ENCODE peak calls at places on chromosomes 16 and 17, in five cellular contexts. P is mucosa of descending colon; N is cardiac muscle cell; K is Jurkat, Clone E6-1; Y is BE2C. C is an unnamed sample.

GRCh38 chr17:7035591-7036368 is at the start of gene SLC16A13:
- DNase-seq in N (peak; percentile 97), P (peak; percentile 98), K (peak; percentile 97), Y (peak; percentile 86), C (peak; percentile 100)

GRCh38 chr16:14496786-14497185 is 133.3 kb downstream of the PARN start:
- DNase-seq in Y (no peak), K (no peak), N (no peak), P (no peak), C (no peak)

GRCh38 chr17:63398680-63399079 is 47.4 kb downstream of the CYB561 start:
- DNase-seq in Y (no peak), P (no peak), N (no peak), K (no peak), C (no peak)

GRCh38 chr16:89574681-89575246 is 794 bp upstream of the CPNE7 start:
- DNase-seq in K (no peak), P (peak; percentile 68), N (peak; percentile 79), Y (peak; percentile 11), C (peak; percentile 99)

GRCh38 chr16:65745201-65745600 is 621.3 kb upstream of the CDH5 start:
- DNase-seq in Y (peak; percentile 16), P (no peak), K (no peak), N (no peak), C (no peak)

GRCh38 chr16:47858333-47859067 is 297.3 kb downstream of the ABCC12 start:
- DNase-seq in K (no peak), N (no peak), Y (no peak), P (no peak), C (no peak)

GRCh38 chr17:897970-898619 is 81.5 kb downstream of the NXN start:
- DNase-seq in N (no peak), Y (no peak), P (no peak), K (no peak), C (no peak)

GRCh38 chr17:77352441-77352840 is 211.7 kb downstream of the SEC14L1 start:
- DNase-seq in P (peak; percentile 1), N (no peak), K (no peak), Y (no peak), C (peak; percentile 35)

GRCh38 chr17:4249452-4250029 is 14.2 kb downstream of the ANKFY1 start:
- DNase-seq in N (peak; percentile 55), P (no peak), K (peak; percentile 41), Y (peak; percentile 11), C (peak; percentile 64)

GRCh38 chr16:10497132-10498088 is 83.0 kb downstream of the EMP2 start:
- DNase-seq in K (no peak), P (no peak), N (no peak), Y (no peak), C (no peak)

GRCh38 chr17:32279933-32280716 is 14.5 kb downstream of the RHBDL3 start:
- DNase-seq in Y (no peak), N (no peak), K (no peak), P (no peak), C (peak; percentile 91)

GRCh38 chr17:35239823-35240222 is 3.0 kb upstream of the SLFN5 start:
- DNase-seq in Y (no peak), K (no peak), N (no peak), P (no peak), C (no peak)

GRCh38 chr16:27367463-27368357 is 34.3 kb upstream of the IL21R start:
- DNase-seq in P (peak; percentile 90), K (peak; percentile 97), Y (peak; percentile 71), N (peak; percentile 72), C (peak; percentile 95)

GRCh38 chr16:397736-398332 is 835 bp downstream of the NME4 start:
- DNase-seq in N (peak; percentile 85), K (no peak), Y (peak; percentile 88), P (peak; percentile 70), C (peak; percentile 96)

DNA sequence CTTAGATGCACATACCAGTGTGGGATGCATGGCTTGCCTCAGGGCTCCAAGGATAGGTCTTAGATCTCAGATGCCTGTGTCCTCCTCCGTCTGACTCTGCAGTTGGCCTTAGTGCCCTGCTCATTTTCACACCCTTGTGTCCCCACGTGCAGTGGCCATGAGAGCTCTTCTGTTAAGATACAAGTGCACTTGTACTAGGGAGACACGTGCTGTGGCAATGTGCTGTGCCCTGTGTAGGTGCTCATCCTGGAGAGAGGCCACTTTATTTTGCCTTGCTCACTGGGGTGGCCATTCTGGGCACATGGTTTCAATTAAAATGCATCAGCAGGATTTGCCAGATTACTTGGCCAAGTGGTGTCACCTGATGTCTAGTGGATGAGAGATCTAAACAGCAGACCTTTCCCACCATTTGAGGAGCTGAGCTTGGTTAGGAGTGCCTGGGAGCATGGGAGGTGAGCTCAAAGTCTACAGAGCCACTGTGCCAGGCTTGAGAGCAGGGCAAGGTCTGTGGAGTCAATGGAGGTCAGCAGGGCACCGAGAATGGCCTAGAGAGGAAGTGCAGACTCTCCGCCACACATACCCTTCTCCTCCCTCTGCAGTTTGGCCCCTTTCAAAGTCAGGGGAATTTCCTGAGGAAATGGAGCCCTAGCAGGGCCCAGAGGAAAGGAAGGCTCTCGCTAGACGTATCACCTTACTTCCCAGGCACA is 25.2 kb upstream of the SMPD3 start:
- DNase-seq in Y (no peak), N (no peak), K (no peak), P (no peak), C (no peak)
- H3K4me3 ChIP-seq in Y (no peak overlapping the region), N (no peak overlapping the region), K (no peak overlapping the region), P (no peak overlapping the region), C (no peak overlapping the region)

DNA sequence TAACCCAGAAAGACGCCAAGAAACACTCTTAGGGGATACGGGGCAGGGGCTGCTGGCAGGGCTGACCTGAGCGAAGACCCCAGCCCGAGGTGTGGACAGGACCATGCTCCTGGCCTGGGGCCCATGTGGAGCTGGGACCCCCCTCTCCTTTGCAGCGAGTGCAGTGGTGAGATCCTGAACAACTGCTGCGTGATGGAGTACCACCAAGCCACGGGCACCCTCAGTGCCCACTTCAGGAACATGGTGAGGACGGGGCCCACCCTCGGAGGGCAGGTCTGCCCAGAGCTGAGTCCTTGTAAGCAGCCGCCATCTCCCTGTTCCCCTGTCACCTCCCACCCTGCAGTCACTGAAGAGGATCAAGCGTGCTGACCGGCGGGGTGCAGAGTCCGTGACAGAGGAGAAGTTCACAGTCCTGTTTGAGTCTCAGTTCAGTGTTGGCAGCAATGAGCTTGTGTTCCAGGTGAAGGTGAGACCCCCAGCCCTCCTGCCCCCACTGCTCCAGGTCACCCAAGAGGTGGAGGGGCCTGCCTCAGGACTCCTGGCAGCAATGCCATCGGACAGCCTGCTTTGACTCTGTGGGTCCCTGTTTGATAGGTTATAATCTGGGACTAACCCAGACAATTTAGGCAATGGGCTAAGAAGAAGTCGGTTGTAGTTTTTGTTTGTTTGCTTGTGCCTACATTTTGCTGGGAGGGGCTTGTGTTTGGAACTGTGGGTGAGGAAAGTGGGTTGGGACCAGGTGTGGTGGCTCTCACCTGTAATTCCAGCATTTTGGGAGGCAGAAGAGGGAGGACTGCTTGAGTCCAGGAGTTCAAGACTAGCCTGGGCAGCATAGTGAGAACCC is 16.1 kb downstream of the STAT5A start:
- DNase-seq in K (no peak), Y (no peak), N (no peak), P (no peak), C (peak; percentile 43)
- H3K4me3 ChIP-seq in K (no peak overlapping the region), Y (no peak overlapping the region), N (no peak overlapping the region), P (no peak overlapping the region), C (no peak overlapping the region)

GRCh38 chr17:64657610-64658125 is 4.4 kb downstream of the SMURF2 start:
- DNase-seq in K (no peak), N (no peak), P (no peak), Y (no peak), C (no peak)
- H3K4me3 ChIP-seq in K (no peak overlapping the region), N (no peak overlapping the region), P (no peak overlapping the region), Y (no peak overlapping the region), C (no peak overlapping the region)

GRCh38 chr16:57675752-57676623 is 7.9 kb downstream of the ADGRG3 start:
- DNase-seq in P (no peak), Y (no peak), K (no peak), N (peak; percentile 35), C (peak; percentile 79)
- H3K4me3 ChIP-seq in P (no peak overlapping the region), Y (no peak overlapping the region), K (no peak overlapping the region), N (no peak overlapping the region), C (no peak overlapping the region)

GRCh38 chr17:45410144-45411091 is 22.3 kb downstream of the ARHGAP27 start:
- DNase-seq in Y (no peak), P (peak; percentile 55), K (peak; percentile 67), N (no peak), C (peak; percentile 59)
- H3K4me3 ChIP-seq in Y (no peak overlapping the region), P (no peak overlapping the region), K (peak overlapping the region; percentile 79), N (no peak overlapping the region), C (no peak overlapping the region)

DNA sequence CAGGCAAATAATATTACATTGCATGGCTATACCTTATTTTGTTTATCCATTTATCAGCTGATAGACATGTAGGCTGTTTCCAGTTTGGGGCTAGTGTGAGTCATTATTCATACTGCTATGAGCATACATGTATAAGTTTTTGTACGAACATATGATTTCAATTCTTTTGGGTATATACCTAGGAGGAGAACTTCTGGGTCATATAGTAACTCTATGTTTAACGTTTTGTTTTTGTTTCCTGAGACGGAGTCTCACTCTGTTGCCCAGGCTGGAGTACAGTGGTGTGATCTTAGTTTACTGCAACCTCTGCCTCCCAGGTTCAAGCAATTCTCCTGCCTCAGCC is 2.4 kb upstream of the ITGAL start:
- DNase-seq in Y (no peak), K (no peak), P (no peak), N (no peak), C (no peak)
- H3K4me3 ChIP-seq in Y (no peak overlapping the region), K (no peak overlapping the region), P (no peak overlapping the region), N (no peak overlapping the region), C (no peak overlapping the region)

DNA sequence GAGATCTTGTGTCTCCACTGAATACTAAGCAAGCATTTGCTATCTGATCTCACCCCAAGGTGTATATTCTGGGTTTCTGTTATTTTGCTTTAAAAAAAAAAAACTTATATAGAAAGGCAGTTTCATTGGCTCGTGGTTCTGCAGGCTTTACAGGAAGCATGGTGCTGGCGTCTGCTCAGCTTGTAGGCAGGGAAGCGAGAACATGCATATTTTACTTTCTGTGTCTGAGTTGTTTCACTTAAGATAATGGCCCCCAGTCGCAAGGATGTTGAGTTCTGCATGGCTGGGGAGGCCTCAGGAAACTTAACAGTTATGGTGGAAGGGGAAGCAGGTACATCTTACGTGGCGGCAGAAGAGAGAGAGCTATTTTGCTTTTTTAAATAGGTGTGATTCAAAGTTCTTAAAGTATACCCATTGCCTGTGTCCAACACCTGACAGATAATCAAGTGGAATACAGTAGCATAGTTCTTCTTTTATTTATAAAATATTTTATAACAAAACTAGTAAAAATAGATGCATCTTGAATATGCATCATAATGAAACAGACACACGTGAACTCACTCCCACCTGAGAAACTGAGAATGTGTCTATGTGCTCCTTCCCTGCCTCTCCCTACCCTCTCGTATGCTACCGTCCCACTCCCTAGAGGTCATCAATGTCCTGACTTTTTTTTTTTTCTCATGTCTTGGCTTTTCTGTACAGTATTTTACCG is 15.4 kb upstream of the ARHGAP17 start:
- DNase-seq in K (no peak), N (no peak), P (no peak), Y (no peak), C (no peak)
- H3K4me3 ChIP-seq in K (peak overlapping the region; percentile 44), N (no peak overlapping the region), P (no peak overlapping the region), Y (peak overlapping the region; percentile 58), C (no peak overlapping the region)

C was measured in H7.